ENCODE peak calls at places on chromosomes 2 and 18, in seven cellular contexts. U, F, H, X, Q, N and L are unnamed samples.
A peak's percentile ranks its signal among the peaks of the same experiment; 100 is the strongest.

GRCh38 chr2:138058427-138058826 is 94.2 kb downstream of the HNMT start:
- DNase-seq in Q (no peak), X (peak; percentile 87), F (no peak), U (no peak), N (peak; percentile 13), H (no peak), L (no peak)

GRCh38 chr18:65906621-65907034 is 155.8 kb downstream of the CDH7 start:
- DNase-seq in X (no peak), U (no peak), H (no peak), F (peak; percentile 31), N (no peak), Q (no peak), L (no peak)

GRCh38 chr2:16824472-16824871 is 158.8 kb upstream of the CYRIA start:
- DNase-seq in X (no peak), U (no peak), Q (no peak), N (no peak), F (no peak), H (no peak), L (no peak)

GRCh38 chr2:16861154-16861929 is 195.7 kb upstream of the CYRIA start:
- DNase-seq in F (no peak), N (no peak), Q (no peak), H (no peak), U (no peak), X (no peak), L (no peak)

GRCh38 chr2:62477573-62477972 is 28.4 kb downstream of the TMEM17 start:
- DNase-seq in N (no peak), U (no peak), F (no peak), Q (no peak), X (no peak), H (no peak), L (no peak)

GRCh38 chr18:58195278-58195721 is 151.3 kb downstream of the NEDD4L start:
- DNase-seq in Q (no peak), F (no peak), U (no peak), H (no peak), N (no peak), X (no peak), L (no peak)

GRCh38 chr2:214679736-214680135 is 129.7 kb downstream of the BARD1 start:
- DNase-seq in N (no peak), X (no peak), U (no peak), F (no peak), H (no peak), Q (no peak), L (no peak)

GRCh38 chr2:138020432-138020831 is 56.2 kb downstream of the HNMT start:
- DNase-seq in X (peak; percentile 46), H (no peak), Q (no peak), U (no peak), F (no peak), N (no peak), L (no peak)

GRCh38 chr18:53799134-53799533 is 425.3 kb downstream of the MBD2 start:
- DNase-seq in Q (no peak), H (no peak), X (no peak), N (no peak), F (no peak), U (no peak), L (no peak)

GRCh38 chr2:106638043-106638442 is 150.9 kb downstream of the CD8B2 start:
- DNase-seq in F (no peak), N (no peak), H (no peak), U (no peak), X (peak; percentile 11), Q (peak; percentile 26), L (no peak)

GRCh38 chr2:239932881-239933735 is 92.0 kb downstream of the NDUFA10 start:
- DNase-seq in F (no peak), U (no peak), N (no peak), Q (no peak), X (no peak), H (no peak), L (no peak)

GRCh38 chr2:239928457-239929350 is 96.4 kb downstream of the NDUFA10 start:
- DNase-seq in U (no peak), F (no peak), Q (no peak), H (no peak), N (no peak), X (no peak), L (no peak)

GRCh38 chr2:239930871-239931771 is 94.0 kb downstream of the NDUFA10 start:
- DNase-seq in N (no peak), X (no peak), U (no peak), Q (no peak), F (no peak), H (no peak), L (no peak)

GRCh38 chr2:239929504-239929903 is 95.6 kb downstream of the NDUFA10 start:
- DNase-seq in Q (no peak), H (no peak), U (no peak), N (no peak), F (no peak), X (no peak), L (no peak)

DNA sequence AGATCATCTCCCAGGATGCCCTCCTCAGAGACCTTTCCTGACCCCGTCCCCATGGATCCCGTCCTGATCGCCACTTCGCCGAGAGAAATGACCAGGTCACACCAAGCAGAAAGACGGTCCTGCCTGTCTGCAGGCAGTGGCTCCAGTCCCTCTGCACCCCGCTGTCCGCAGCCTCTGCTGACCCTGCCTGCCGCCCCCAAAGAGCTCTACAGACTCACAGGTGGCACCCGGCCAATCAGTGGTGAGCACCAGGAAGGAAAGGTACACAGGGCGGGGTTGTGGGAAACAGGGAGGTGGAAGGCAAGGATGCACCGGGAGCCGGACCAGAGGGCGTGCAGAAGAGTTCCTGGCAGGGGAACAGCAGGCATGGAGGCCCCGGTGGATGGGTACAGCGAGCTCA is 94.8 kb downstream of the NDUFA10 start:
- DNase-seq in N (no peak), Q (no peak), H (no peak), F (no peak), X (no peak), U (no peak), L (no peak)
- TF ChIP-seq JUND in N (no peak), Q (no peak), H (no peak), F (no peak), X (no peak), U (no peak), L (no peak)

DNA sequence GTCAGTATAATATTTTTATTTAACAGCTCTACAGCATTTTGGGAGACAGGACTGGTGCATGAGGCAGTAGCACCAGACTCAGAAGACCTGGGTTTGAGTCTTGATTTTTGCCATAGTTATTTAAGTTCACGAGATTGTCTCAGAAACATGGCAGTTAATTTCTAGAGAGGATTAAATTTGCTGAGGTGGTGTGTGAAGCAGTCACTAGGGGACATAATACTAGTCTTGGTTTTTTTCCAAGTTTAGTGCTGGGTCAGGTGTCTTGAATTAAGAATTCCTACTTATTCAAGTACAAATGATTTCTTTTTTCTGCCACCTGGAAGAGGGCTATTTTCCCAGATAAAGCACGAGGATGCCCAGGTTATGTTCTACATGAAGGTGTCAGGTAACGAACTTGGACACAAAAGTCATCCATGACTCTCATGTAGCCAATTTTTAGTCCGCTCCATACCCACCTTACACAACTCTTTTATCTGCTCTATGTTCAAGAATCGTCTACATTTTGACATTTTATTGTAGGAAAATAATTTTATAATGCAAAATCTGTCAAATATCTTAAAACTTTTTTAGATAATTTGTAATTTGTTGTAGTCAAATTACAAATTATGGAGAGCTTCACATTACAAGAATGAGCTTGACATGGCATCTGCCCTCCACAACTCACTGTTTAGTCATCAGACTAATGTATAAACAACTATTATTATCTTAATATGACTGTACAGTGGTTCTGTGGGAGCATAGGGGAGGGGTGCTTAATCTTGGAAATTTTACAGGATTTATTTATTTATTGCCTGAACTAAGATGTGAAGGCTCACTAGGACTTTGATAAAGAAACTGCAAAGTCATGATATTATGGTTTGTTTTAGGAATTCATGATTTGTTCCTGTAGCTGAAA is 1.6 kb downstream of the MARCHF7 start:
- DNase-seq in H (no peak), U (no peak), N (peak; percentile 10), F (no peak), Q (peak; percentile 17), X (peak; percentile 28), L (no peak)
- TF ChIP-seq JUND in H (no peak), U (no peak), N (no peak), F (no peak), Q (no peak), X (no peak), L (no peak)

GRCh38 chr2:70994445-70995226 is at the start of gene TEX261:
- DNase-seq in X (peak; percentile 91), Q (peak; percentile 98), U (peak; percentile 34), F (no peak), N (peak; percentile 84), H (peak; percentile 71), L (peak; percentile 87)

GRCh38 chr2:70992945-70993688 is 1.6 kb downstream of the TEX261 start:
- DNase-seq in F (no peak), H (no peak), N (no peak), X (no peak), Q (no peak), U (no peak), L (no peak)

GRCh38 chr2:70993689-70993986 is 1.0 kb downstream of the TEX261 start:
- DNase-seq in H (no peak), Q (no peak), F (no peak), N (no peak), U (no peak), X (no peak), L (no peak)

GRCh38 chr2:70994055-70994444 is 623 bp downstream of the TEX261 start:
- DNase-seq in U (no peak), F (no peak), X (peak; percentile 59), Q (no peak), H (no peak), N (no peak), L (no peak)

GRCh38 chr2:70995227-70995729 is 605 bp upstream of the TEX261 start:
- DNase-seq in X (peak; percentile 71), U (no peak), Q (peak; percentile 72), F (no peak), H (peak; percentile 57), N (peak; percentile 78), L (peak; percentile 48)
- TF ChIP-seq JUND in X (no peak), U (no peak), Q (no peak), F (no peak), H (no peak), N (no peak), L (no peak)

GRCh38 chr2:10906926-10907479 is 4.7 kb upstream of the KCNF1 start:
- DNase-seq in N (no peak), X (no peak), U (no peak), F (no peak), Q (no peak), H (no peak), L (no peak)
- TF ChIP-seq JUND in N (no peak), X (no peak), U (no peak), F (no peak), Q (no peak), H (no peak), L (no peak)

GRCh38 chr2:85277416-85278158 is 50.2 kb downstream of the TGOLN2 start:
- DNase-seq in F (no peak), N (no peak), U (no peak), H (no peak), X (no peak), Q (peak; percentile 60), L (no peak)
- TF ChIP-seq JUND in F (no peak), N (no peak), U (no peak), H (no peak), X (no peak), Q (no peak), L (no peak)

DNA sequence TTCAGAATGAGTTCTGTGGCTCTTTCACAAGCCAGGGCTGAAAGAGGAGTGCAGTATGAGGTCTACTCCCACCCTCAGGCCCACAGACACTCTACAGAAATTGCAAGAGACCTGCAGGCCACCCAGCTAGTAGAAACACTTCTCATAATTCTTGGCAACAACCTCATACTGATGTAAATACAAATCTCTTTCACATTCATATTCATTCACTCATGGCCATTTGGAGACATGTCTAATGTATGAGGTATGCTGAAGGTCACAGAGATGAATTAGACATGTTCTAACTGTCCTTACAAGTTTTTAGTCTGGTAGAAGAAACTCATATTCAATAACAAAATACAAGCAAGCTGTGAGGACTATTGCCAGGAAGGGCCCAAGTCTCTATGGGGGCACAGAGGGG is 83.8 kb upstream of the KLHL29 start:
- DNase-seq in U (no peak), H (no peak), F (no peak), N (no peak), Q (no peak), X (no peak), L (no peak)
- TF ChIP-seq JUND in U (no peak), H (no peak), F (no peak), N (no peak), Q (no peak), X (no peak), L (no peak)